ENCODE peak calls at places on chromosomes 6 and 20, in five cellular contexts. I, W, G, C and O are unnamed samples.

GRCh38 chr6:11595903-11596302 is 58.4 kb downstream of the TMEM170B start:
- DNase-seq in C (no peak), I (no peak), W (no peak), G (no peak), O (peak; percentile 41)

GRCh38 chr6:22147983-22148797 is 148.6 kb downstream of the PRL start:
- DNase-seq in I (peak; percentile 38), W (no peak), C (no peak), G (no peak), O (no peak)

GRCh38 chr6:38279423-38279822 is 360.3 kb downstream of the BTBD9 start:
- DNase-seq in G (no peak), I (no peak), C (no peak), W (no peak), O (no peak)

GRCh38 chr6:128417698-128418097 is 102.7 kb downstream of the PTPRK start:
- DNase-seq in G (no peak), C (no peak), W (no peak), I (no peak), O (no peak)

GRCh38 chr6:72580281-72580940 is 41.5 kb upstream of the KCNQ5 start:
- DNase-seq in G (peak; percentile 13), C (no peak), W (no peak), I (peak; percentile 52), O (peak; percentile 19)

GRCh38 chr20:38392356-38392755 is 42.8 kb downstream of the SNHG17 start:
- DNase-seq in G (no peak), I (no peak), W (no peak), C (no peak), O (no peak)

GRCh38 chr20:14979472-14979986 is 642.1 kb upstream of the FLRT3 start:
- DNase-seq in I (peak; percentile 25), C (no peak), W (no peak), G (no peak), O (peak; percentile 62)

GRCh38 chr20:35654415-35654814 is 10.3 kb downstream of the CPNE1 start:
- DNase-seq in I (no peak), C (no peak), G (no peak), W (no peak), O (no peak)

GRCh38 chr20:3222635-3223600 is 13.6 kb downstream of the ITPA start:
- DNase-seq in G (peak; percentile 83), I (peak; percentile 61), W (no peak), C (no peak), O (no peak)

GRCh38 chr6:132275253-132275970 is 125.9 kb downstream of the MOXD1 start:
- DNase-seq in G (no peak), C (no peak), W (no peak), I (peak; percentile 8), O (no peak)